ENCODE peak calls at places on chromosome 7, in eight cellular contexts. A, G, E, H, O, L, D and J are unnamed samples.

GRCh38 chr7:41693150-41693997 is 9.5 kb downstream of the INHBA start:
- DNase-seq in D (no peak), O (peak), G (no peak), H (peak), A (peak), L (no peak), E (no peak), J (no peak)

GRCh38 chr7:24911213-24911603 is 68.8 kb downstream of the OSBPL3 start:
- DNase-seq in G (no peak), A (no peak), D (peak), E (no peak), H (peak), L (no peak), O (no peak), J (no peak)

GRCh38 chr7:18780266-18780665 is 284.7 kb downstream of the HDAC9 start:
- DNase-seq in H (no peak), A (no peak), E (no peak), D (no peak), O (no peak), G (no peak), L (no peak), J (no peak)

GRCh38 chr7:94367940-94368339 is 26.8 kb upstream of the COL1A2 start:
- DNase-seq in D (no peak), L (no peak), H (no peak), O (peak), A (no peak), G (no peak), E (no peak), J (no peak)

GRCh38 chr7:150368884-150369739 is 490 bp downstream of the REPIN1 start:
- DNase-seq in A (peak), L (peak), G (peak), E (peak), O (peak), H (peak), D (peak), J (no peak)

GRCh38 chr7:7916064-7916463 is 52.5 kb upstream of the GLCCI1 start:
- DNase-seq in D (no peak), L (no peak), G (no peak), O (no peak), E (no peak), A (no peak), H (no peak), J (no peak)

GRCh38 chr7:2807846-2808772 is 36.0 kb downstream of the GNA12 start:
- DNase-seq in E (no peak), H (no peak), L (no peak), A (no peak), D (no peak), G (no peak), O (no peak), J (no peak)

GRCh38 chr7:84181628-84182027 is 13.0 kb downstream of the SEMA3A start:
- DNase-seq in A (no peak), E (no peak), G (no peak), H (no peak), D (no peak), L (no peak), O (no peak), J (no peak)